ENCODE peak calls at places on chromosomes 4 and X, in ten cellular contexts. H, L, U, R, Y, D, V, Z, P and M are unnamed samples.

GRCh38 chrX:131057706-131058105 is 440 bp upstream of the ARHGAP36 start:
- DNase-seq in U (no peak), P (no peak), D (no peak), R (no peak), V (no peak), L (no peak), Z (no peak), Y (no peak), H (no peak), M (no peak)

GRCh38 chrX:65586491-65586890 is 51.9 kb upstream of the LAS1L start:
- DNase-seq in Z (no peak), Y (no peak), P (peak), U (no peak), D (no peak), H (no peak), L (no peak), R (no peak), V (no peak), M (no peak)

GRCh38 chr4:106541253-106541652 is 172.7 kb upstream of the GIMD1 start:
- DNase-seq in U (peak), V (no peak), D (no peak), H (peak), L (no peak), R (no peak), Z (no peak), Y (no peak), P (peak), M (no peak)

GRCh38 chr4:88860594-88860993 is 163.0 kb upstream of the NAP1L5 start:
- DNase-seq in P (no peak), Y (no peak), R (no peak), L (no peak), V (no peak), D (no peak), Z (no peak), U (no peak), H (no peak), M (no peak)

GRCh38 chr4:153186046-153186728 is 18.1 kb upstream of the TRIM2 start:
- DNase-seq in Y (no peak), U (no peak), L (no peak), D (no peak), H (no peak), V (no peak), R (no peak), P (no peak), Z (no peak), M (no peak)

GRCh38 chr4:162582180-162582579 is 418.4 kb upstream of the FSTL5 start:
- DNase-seq in R (no peak), P (no peak), L (no peak), V (no peak), Y (no peak), Z (no peak), U (no peak), H (no peak), D (no peak), M (no peak)

GRCh38 chrX:53194308-53194707 is 30.7 kb downstream of the KDM5C start:
- DNase-seq in H (no peak), D (no peak), P (no peak), V (no peak), U (no peak), R (no peak), Z (no peak), L (no peak), Y (no peak), M (no peak)

GRCh38 chrX:15973299-15973698 is 118.7 kb upstream of the AP1S2 start:
- DNase-seq in Z (no peak), R (peak), V (no peak), D (peak), Y (no peak), L (peak), U (peak), H (peak), P (peak), M (no peak)

GRCh38 chrX:446243-446642 is 59.5 kb upstream of the PPP2R3B start:
- DNase-seq in P (no peak), L (peak), V (no peak), U (no peak), Y (no peak), H (no peak), R (no peak), D (no peak), Z (no peak), M (no peak)

GRCh38 chr4:173333658-173334084 is 487 bp downstream of the HMGB2 start:
- DNase-seq in P (peak), L (peak), D (peak), Z (peak), H (peak), Y (peak), U (no peak), R (peak), V (no peak), M (peak)

GRCh38 chrX:153634236-153634635 is 12.8 kb upstream of the DUSP9 start:
- DNase-seq in V (no peak), H (no peak), D (no peak), P (no peak), Z (no peak), R (no peak), U (no peak), Y (no peak), L (no peak), M (no peak)

GRCh38 chr4:167052631-167053085 is 181.6 kb downstream of the SPOCK3 start:
- DNase-seq in Z (no peak), V (no peak), L (no peak), U (no peak), R (no peak), H (no peak), Y (no peak), D (no peak), P (no peak), M (no peak)

GRCh38 chr4:122548452-122548851 is 72.4 kb downstream of the IL21 start:
- DNase-seq in Y (no peak), Z (no peak), V (no peak), H (no peak), P (peak), L (no peak), R (no peak), D (no peak), U (no peak), M (no peak)

GRCh38 chrX:5867778-5868177 is 360.9 kb downstream of the NLGN4X start:
- DNase-seq in Z (no peak), D (no peak), L (no peak), Y (no peak), R (no peak), H (no peak), V (no peak), U (no peak), P (no peak), M (no peak)

GRCh38 chr4:114180481-114180880 is 201.0 kb upstream of the ARSJ start:
- DNase-seq in L (peak), Y (no peak), H (no peak), V (no peak), R (peak), Z (peak), D (peak), U (peak), P (peak), M (peak)

GRCh38 chr4:145936142-145937020 is 2.2 kb downstream of the ZNF827 start:
- DNase-seq in Y (peak), V (peak), U (peak), L (peak), Z (peak), D (peak), P (peak), R (peak), H (peak), M (peak)

GRCh38 chrX:70313503-70313902 is 23.6 kb downstream of the KIF4A start:
- DNase-seq in P (peak), H (no peak), D (no peak), U (no peak), L (no peak), V (no peak), R (no peak), Y (no peak), Z (no peak), M (no peak)

GRCh38 chrX:144810539-144810938 is 436.8 kb upstream of the SPANXN1 start:
- DNase-seq in P (no peak), D (no peak), U (no peak), R (no peak), H (no peak), Y (no peak), Z (no peak), L (no peak), V (no peak), M (no peak)

GRCh38 chrX:154021131-154021611 is 1.5 kb upstream of the IRAK1 start:
- DNase-seq in Y (no peak), H (no peak), Z (no peak), V (no peak), D (no peak), R (peak), U (no peak), L (no peak), P (peak), M (no peak)

GRCh38 chr4:94408549-94409374 is 43.0 kb upstream of the PDLIM5 start:
- DNase-seq in P (peak), H (no peak), Z (no peak), L (no peak), V (no peak), D (no peak), U (no peak), R (no peak), Y (no peak), M (no peak)

GRCh38 chrX:120672389-120672788 is 42.5 kb upstream of the C1GALT1C1 start:
- DNase-seq in Z (no peak), H (peak), L (no peak), U (peak), V (no peak), R (no peak), Y (no peak), P (peak), D (no peak), M (no peak)

GRCh38 chrX:109934935-109935334 is 68.0 kb upstream of the TMEM164 start:
- DNase-seq in Z (no peak), R (no peak), U (no peak), V (no peak), D (no peak), H (no peak), L (no peak), Y (no peak), P (peak), M (no peak)

GRCh38 chr4:36322921-36323354 is 41.5 kb downstream of the DTHD1 start:
- DNase-seq in V (no peak), Y (no peak), L (no peak), U (no peak), R (peak), P (no peak), H (no peak), Z (no peak), D (no peak), M (no peak)

GRCh38 chr4:161356351-161356750 is 807.4 kb downstream of the FSTL5 start:
- DNase-seq in L (no peak), P (no peak), Z (no peak), Y (no peak), D (no peak), H (no peak), R (no peak), U (no peak), V (no peak), M (no peak)

GRCh38 chrX:130704053-130705038 is 198.7 kb downstream of the ENOX2 start:
- DNase-seq in P (peak), L (no peak), H (no peak), V (no peak), Y (no peak), D (no peak), U (peak), R (no peak), Z (no peak), M (no peak)

GRCh38 chr4:119653990-119654389 is 25.4 kb upstream of the PDE5A start:
- DNase-seq in V (no peak), U (no peak), Z (no peak), P (no peak), Y (no peak), H (no peak), R (no peak), D (no peak), L (no peak), M (no peak)

GRCh38 chrX:135572436-135572835 is 52.0 kb downstream of the INTS6L start:
- DNase-seq in R (no peak), Z (no peak), P (peak), D (peak), L (no peak), H (no peak), V (no peak), Y (no peak), U (no peak), M (no peak)

GRCh38 chrX:2374086-2374485 is 126.7 kb downstream of the DHRSX start:
- DNase-seq in L (no peak), R (no peak), Z (no peak), Y (no peak), D (no peak), V (no peak), U (no peak), P (peak), H (no peak), M (no peak)

GRCh38 chrX:120568047-120568446 is 7.3 kb upstream of the CUL4B start:
- DNase-seq in P (no peak), V (no peak), U (no peak), H (no peak), Y (no peak), R (no peak), Z (no peak), D (no peak), L (no peak), M (no peak)

GRCh38 chr4:165199722-165200121 is 7.6 kb upstream of the KLHL2 start:
- DNase-seq in P (no peak), Z (no peak), R (no peak), V (no peak), Y (no peak), U (no peak), H (peak), D (no peak), L (no peak), M (no peak)

GRCh38 chr4:138308421-138308820 is 66.3 kb upstream of the SLC7A11 start:
- DNase-seq in Z (no peak), D (no peak), U (peak), P (peak), R (no peak), V (no peak), L (no peak), Y (no peak), H (peak), M (no peak)

GRCh38 chr4:74370912-74371311 is 6.0 kb downstream of the EREG start:
- DNase-seq in V (no peak), H (peak), Y (no peak), D (peak), P (peak), L (peak), U (peak), R (peak), Z (no peak), M (peak)

GRCh38 chr4:41749650-41750049 is 1.1 kb upstream of the PHOX2B start:
- DNase-seq in V (no peak), L (no peak), Y (no peak), U (no peak), H (no peak), D (no peak), P (no peak), Z (no peak), R (no peak), M (no peak)

GRCh38 chr4:61532324-61532723 is 332.2 kb downstream of the ADGRL3 start:
- DNase-seq in V (no peak), Y (no peak), U (no peak), L (no peak), Z (peak), H (no peak), R (no peak), D (no peak), P (peak), M (peak)

GRCh38 chr4:42806436-42806835 is 86.1 kb upstream of the GRXCR1 start:
- DNase-seq in Z (no peak), R (no peak), H (no peak), Y (no peak), D (no peak), L (no peak), P (no peak), U (no peak), V (no peak), M (no peak)

GRCh38 chrX:82757614-82758013 is 750.5 kb upstream of the POU3F4 start:
- DNase-seq in L (no peak), R (no peak), Z (no peak), D (no peak), Y (no peak), H (peak), U (no peak), V (no peak), P (peak), M (no peak)

GRCh38 chr4:139522457-139522856 is 33.6 kb downstream of the SETD7 start:
- DNase-seq in Z (peak), Y (no peak), L (no peak), R (no peak), V (no peak), H (no peak), P (no peak), U (no peak), D (no peak), M (no peak)
- TF ChIP-seq CTCF in Z (peak), Y (peak), L (no peak), R (no peak), V (no peak), H (no peak), P (no peak), U (no peak), D (no peak), M (no peak)

GRCh38 chrX:19372170-19373033 is 28.7 kb downstream of the PDHA1 start:
- DNase-seq in Y (no peak), V (no peak), U (peak), Z (peak), D (peak), R (peak), H (peak), L (peak), P (peak), M (peak)
- TF ChIP-seq CTCF in Y (peak), V (no peak), U (peak), Z (peak), D (peak), R (peak), H (peak), L (peak), P (peak), M (peak)

DNA sequence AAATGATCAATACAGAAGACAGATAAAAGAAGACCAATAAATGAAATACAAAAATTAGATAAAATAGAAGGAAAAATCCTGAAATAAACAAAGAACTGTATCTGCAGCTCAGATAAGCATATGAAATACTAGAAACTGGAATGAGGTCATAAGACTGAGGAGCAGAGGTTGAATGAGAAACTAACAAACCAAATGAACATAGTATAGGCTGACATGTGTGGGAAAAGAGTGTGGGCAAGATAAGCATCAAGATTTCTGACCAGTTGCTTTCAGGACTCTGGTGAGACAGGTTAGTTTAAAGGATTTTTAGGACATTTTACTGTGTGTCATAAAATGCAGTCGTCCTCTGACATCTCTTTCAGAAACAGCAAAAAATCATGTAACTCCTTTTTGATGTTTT is 2073.2 kb upstream of the TENM3 start:
- DNase-seq in L (no peak), P (no peak), D (no peak), U (no peak), H (no peak), R (no peak), V (no peak), Z (no peak), Y (no peak), M (no peak)
- TF ChIP-seq CTCF in L (no peak), P (no peak), D (no peak), U (no peak), H (no peak), R (no peak), V (no peak), Z (no peak), Y (no peak), M (no peak)

DNA sequence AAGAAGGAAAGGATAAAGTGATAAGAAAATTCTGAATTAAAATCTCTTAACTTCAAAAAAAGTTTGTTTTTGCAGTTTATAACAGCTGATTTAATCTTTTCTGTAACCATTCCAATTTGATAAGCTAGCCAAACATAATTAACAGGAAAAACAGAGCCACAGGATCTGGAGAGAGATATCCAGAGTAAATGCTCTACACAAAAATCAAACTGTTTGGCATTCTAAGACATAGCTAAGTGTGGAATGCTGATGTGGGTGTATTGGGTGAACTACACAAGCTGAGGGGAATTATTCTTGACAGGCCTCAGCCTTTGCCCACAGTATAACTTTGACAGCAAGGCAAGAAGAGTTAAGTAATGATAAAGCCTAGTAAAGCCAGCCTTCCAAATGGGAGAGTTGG is 184.8 kb downstream of the GABRG1 start:
- DNase-seq in Y (no peak), P (no peak), U (no peak), V (no peak), Z (no peak), D (no peak), H (no peak), L (no peak), R (no peak), M (no peak)
- TF ChIP-seq CTCF in Y (no peak), P (no peak), U (no peak), V (no peak), Z (no peak), D (no peak), H (no peak), L (no peak), R (no peak), M (no peak)

GRCh38 chrX:147403075-147403474 is 508.6 kb upstream of the FMR1 start:
- DNase-seq in P (no peak), Y (no peak), L (no peak), V (no peak), D (no peak), U (no peak), H (no peak), R (no peak), Z (no peak), M (no peak)

GRCh38 chrX:147405764-147406163 is 506.0 kb upstream of the FMR1 start:
- DNase-seq in Z (no peak), U (no peak), H (no peak), D (no peak), Y (no peak), V (no peak), L (no peak), P (no peak), R (no peak), M (no peak)
- TF ChIP-seq CTCF in Z (no peak), U (no peak), H (no peak), D (no peak), Y (no peak), V (no peak), L (no peak), P (no peak), R (no peak), M (no peak)

DNA sequence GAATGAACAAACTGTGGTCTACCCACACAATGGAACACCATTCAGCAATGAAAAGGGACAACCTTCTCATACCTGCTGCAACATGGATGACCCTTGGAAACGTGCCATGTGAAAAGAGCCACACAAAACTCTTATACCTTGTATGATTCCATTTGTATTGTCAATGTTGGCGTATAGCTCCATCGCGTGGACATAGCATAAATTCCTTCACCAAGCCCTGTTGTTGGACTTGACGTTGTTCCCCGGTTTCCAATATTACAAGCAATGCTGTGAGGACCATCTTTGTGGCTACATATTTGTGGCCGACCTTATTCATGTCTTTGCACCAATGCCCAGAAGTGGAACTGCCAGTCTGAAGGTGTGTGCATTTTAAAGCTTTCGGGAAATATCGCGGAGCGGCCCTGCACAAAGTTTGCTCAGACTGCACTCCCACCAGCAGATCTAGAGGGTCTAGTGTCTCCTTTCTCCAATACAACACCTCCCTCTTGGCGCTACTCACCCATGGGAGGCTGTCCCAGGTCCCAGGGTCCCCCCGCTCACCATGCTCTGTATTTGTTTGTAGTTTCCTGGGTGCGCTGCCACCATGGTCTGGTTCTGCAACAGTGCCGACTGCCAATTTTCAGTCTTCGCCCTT is at the start of gene CLDN34:
- DNase-seq in D (no peak), R (no peak), P (no peak), L (no peak), H (no peak), V (no peak), Y (no peak), U (no peak), Z (no peak), M (no peak)
- TF ChIP-seq CTCF in D (no peak), R (no peak), P (no peak), L (no peak), H (no peak), V (no peak), Y (no peak), U (no peak), Z (no peak), M (no peak)